ENCODE peak calls at places on chromosome 12, in eight cellular contexts. E is mesothelial cell of epicardium, Y is uterus, Q is AG04450, A is B cell, J is HCT116, H is AG09309, N is RWPE1. W is an unnamed sample.

GRCh38 chr12:85441740-85442139 is 161.7 kb downstream of the ALX1 start:
- DNase-seq in H (no peak), Q (no peak), E (no peak), J (peak), Y (no peak), A (no peak), N (peak), W (no peak)

GRCh38 chr12:56978397-56979138 is 21.2 kb upstream of the RDH16 start:
- DNase-seq in H (no peak), Q (no peak), A (no peak), E (no peak), Y (no peak), N (no peak), J (no peak), W (no peak)

GRCh38 chr12:23648546-23648945 is 300.9 kb downstream of the SOX5 start:
- DNase-seq in A (no peak), H (no peak), N (no peak), Q (no peak), J (no peak), Y (no peak), E (no peak), W (no peak)

GRCh38 chr12:111887916-111888745 is 46.1 kb downstream of the MAPKAPK5 start:
- DNase-seq in Q (no peak), Y (no peak), E (no peak), N (no peak), A (no peak), J (no peak), H (no peak), W (peak)

GRCh38 chr12:52729147-52729546 is 25.8 kb upstream of the KRT77 start:
- DNase-seq in Y (no peak), N (no peak), A (no peak), Q (no peak), J (no peak), E (no peak), H (no peak), W (no peak)

GRCh38 chr12:106780010-106780625 is 5.6 kb downstream of the RIC8B start:
- DNase-seq in A (no peak), J (no peak), Q (no peak), N (peak), E (no peak), H (no peak), Y (no peak), W (no peak)

GRCh38 chr12:6828671-6829531 is 694 bp downstream of the P3H3 start:
- DNase-seq in Y (peak), E (peak), A (peak), N (no peak), H (no peak), J (no peak), Q (no peak), W (peak)

GRCh38 chr12:4769073-4769472 is 48.9 kb downstream of the GALNT8 start:
- DNase-seq in E (no peak), J (no peak), Q (no peak), H (no peak), N (no peak), A (no peak), Y (no peak), W (no peak)

GRCh38 chr12:8078400-8078799 is 3.7 kb upstream of the NECAP1 start:
- DNase-seq in Q (peak), J (peak), A (no peak), H (peak), N (peak), Y (no peak), E (no peak), W (peak)
- TF ChIP-seq CTCF in Q (peak), J (peak), A (peak), H (peak), N (no peak), Y (peak), E (peak), W (peak)

GRCh38 chr12:69196302-69197288 is 42.8 kb upstream of the CPSF6 start:
- DNase-seq in J (no peak), Y (no peak), E (no peak), H (no peak), N (no peak), Q (no peak), A (no peak), W (no peak)
- TF ChIP-seq CTCF in J (peak), Y (no peak), E (no peak), H (peak), N (no peak), Q (peak), A (no peak), W (no peak)

GRCh38 chr12:80195737-80196136 is 96.4 kb downstream of the OTOGL start:
- DNase-seq in E (no peak), Q (no peak), H (no peak), Y (no peak), N (no peak), J (no peak), A (no peak), W (no peak)
- TF ChIP-seq CTCF in E (no peak), Q (no peak), H (no peak), Y (no peak), N (no peak), J (no peak), A (no peak), W (no peak)

GRCh38 chr12:119682635-119683340 is 14.9 kb downstream of the PRKAB1 start:
- DNase-seq in Y (no peak), N (no peak), J (no peak), A (peak), E (no peak), H (no peak), Q (no peak), W (no peak)

GRCh38 chr12:119685375-119685774 is 17.4 kb downstream of the PRKAB1 start:
- DNase-seq in E (no peak), Y (no peak), N (no peak), A (no peak), H (no peak), Q (no peak), J (no peak), W (no peak)

GRCh38 chr12:119683413-119683812 is 15.5 kb downstream of the PRKAB1 start:
- DNase-seq in E (no peak), Q (no peak), H (no peak), N (no peak), J (no peak), Y (no peak), A (no peak), W (no peak)

GRCh38 chr12:119684730-119685129 is 16.8 kb downstream of the PRKAB1 start:
- DNase-seq in J (no peak), N (no peak), A (no peak), E (no peak), Q (no peak), H (no peak), Y (no peak), W (no peak)

DNA sequence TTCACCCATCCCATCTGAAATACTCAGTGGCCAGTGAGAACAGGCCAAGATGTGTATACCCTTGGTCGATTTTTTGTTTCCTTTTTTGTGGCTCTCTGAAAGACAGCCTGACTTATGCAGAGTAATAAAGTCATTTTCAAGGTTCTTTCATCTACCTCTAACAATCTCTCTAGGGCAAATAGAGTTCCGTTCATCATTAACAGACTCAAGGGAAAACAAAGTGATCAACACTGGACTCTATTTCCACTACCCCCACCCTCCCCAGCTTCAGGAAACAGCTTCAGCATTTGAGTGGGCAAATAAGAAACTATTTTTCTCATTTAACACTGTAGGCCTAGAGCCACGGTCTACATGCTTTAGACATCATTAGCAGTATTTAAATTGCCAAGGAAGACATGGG is 15.9 kb downstream of the PRKAB1 start:
- DNase-seq in N (no peak), H (no peak), E (no peak), Q (no peak), J (no peak), A (no peak), Y (no peak), W (no peak)
- TF ChIP-seq CTCF in N (no peak), H (no peak), E (no peak), Q (no peak), J (no peak), A (no peak), Y (no peak), W (no peak)

GRCh38 chr12:48977290-48978281 is 536 bp upstream of the WNT1 start:
- DNase-seq in Y (no peak), H (no peak), J (no peak), Q (no peak), N (no peak), E (peak), A (peak), W (peak)
- TF ChIP-seq CTCF in Y (peak), H (peak), J (peak), Q (peak), N (peak), E (peak), A (peak), W (peak)

DNA sequence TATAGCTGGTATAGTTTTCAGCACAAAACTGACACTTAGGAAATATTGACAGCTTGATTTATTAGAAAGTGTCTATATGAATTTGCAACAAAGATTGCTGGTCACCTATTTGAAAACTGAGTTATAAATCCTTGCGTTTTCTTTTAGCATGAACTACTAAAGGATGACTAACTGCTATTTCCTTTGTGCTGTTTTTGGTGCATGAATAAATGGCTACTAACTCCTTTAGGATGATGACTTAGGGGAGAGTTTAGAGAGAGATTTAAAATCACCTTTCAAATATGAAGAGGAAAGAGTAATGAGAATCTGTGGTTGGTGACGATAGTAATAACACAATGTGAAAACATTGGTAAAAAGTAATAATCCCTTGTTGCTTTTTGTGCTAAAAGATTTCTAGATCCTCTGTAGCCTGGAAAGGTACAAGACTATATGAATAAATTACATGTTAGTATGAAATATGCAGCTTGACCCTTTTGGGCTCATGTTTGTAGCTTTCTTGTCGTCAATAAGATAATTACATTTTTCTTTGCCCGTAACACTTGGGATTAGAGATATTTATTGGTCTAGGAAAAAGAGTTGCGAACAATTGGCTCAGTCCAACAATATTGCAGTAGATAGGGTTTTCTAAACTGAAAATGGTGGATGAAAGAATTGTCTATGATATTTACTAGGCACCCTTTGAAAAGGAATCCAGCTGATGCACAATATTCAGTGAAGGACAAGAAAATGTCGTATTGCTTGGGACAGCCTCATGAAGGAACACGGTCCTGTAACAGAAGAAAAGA is 453.0 kb downstream of the ADAMTS20 start:
- DNase-seq in Y (no peak), J (no peak), H (no peak), A (no peak), Q (no peak), E (no peak), N (no peak), W (no peak)
- TF ChIP-seq CTCF in Y (no peak), J (no peak), H (no peak), A (no peak), Q (no peak), E (no peak), N (no peak), W (no peak)

GRCh38 chr12:119988440-119988787 is 622 bp upstream of the BICDL1 start:
- DNase-seq in A (no peak), N (peak), J (no peak), Y (no peak), H (no peak), E (no peak), Q (peak), W (no peak)
- TF ChIP-seq CTCF in A (no peak), N (peak), J (no peak), Y (no peak), H (peak), E (no peak), Q (peak), W (no peak)

DNA sequence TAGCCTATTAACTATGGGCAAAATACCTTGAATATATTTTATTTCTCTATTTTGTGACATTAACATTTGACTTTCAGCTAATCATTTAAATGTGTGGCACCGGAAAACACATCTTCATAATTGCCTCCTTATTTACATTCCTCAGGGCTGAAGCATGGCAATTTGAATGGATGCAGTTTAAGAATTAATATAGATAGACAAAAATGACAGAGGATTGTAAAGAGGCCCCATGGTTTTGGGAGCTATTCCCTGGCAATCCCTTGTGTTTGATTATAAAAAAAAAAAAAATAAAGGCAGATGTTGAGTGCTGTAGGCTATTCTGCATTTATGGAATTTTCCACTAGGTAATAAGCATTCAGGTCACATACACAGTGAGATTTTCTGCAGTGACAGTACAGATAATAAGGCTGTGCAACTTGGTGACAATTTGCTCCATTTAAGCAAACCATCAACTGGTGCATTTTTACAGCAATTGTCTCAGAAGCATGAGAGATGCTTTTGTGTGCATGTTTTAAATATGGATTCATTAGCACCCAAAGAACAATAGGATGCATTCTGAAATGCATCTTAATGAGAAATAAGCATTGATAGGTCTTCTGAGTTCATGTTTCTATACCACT is 123.2 kb upstream of the SLC38A4 start:
- DNase-seq in Q (no peak), E (no peak), N (no peak), J (no peak), Y (no peak), A (no peak), H (no peak), W (no peak)
- TF ChIP-seq CTCF in Q (no peak), E (no peak), N (no peak), J (no peak), Y (no peak), A (no peak), H (no peak), W (no peak)

DNA sequence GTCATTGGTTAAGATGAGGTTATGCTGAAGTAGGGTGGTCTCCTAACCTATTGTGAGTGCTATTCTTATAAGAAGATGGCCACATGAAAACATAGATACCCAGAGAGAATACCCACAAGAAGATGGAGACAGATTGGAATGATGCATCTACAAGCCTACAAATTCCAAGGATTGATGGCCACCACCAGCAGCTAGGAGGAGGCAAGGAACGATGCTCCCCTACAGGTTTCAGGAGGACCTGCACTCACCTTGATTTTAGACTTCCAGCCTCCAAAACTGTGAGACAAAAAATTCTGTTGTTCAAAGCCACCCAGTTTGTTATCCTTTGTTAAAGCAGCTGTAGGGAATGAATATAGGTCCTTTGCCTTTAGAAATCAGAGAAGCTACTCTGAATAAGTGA is 227.4 kb downstream of the NEDD1 start:
- DNase-seq in E (no peak), N (no peak), J (no peak), Q (no peak), A (no peak), Y (no peak), H (no peak), W (no peak)
- TF ChIP-seq CTCF in E (peak), N (no peak), J (peak), Q (no peak), A (no peak), Y (no peak), H (no peak), W (peak)

W was measured in glutamatergic neuron.